ENCODE peak calls at places on chromosomes 16 and 17, in seven cellular contexts. One of them, this sample, is unnamed.
A peak's percentile ranks its signal among the peaks of the same experiment; 100 is the strongest.

GRCh38 chr17:40509626-40510327 is 8.4 kb upstream of the TNS4 start:
- DNase-seq in psoas muscle: no peak
- DNase-seq in prostate gland: no peak
- DNase-seq in heart right ventricle: no peak
- DNase-seq in A549: no peak
- DNase-seq in CD4-positive, alpha-beta T cell: no peak
- DNase-seq in dorsolateral prefrontal cortex: no peak
- DNase-seq in this sample: no peak

GRCh38 chr16:51151951-51152663 is 1.0 kb upstream of the SALL1 start:
- DNase-seq in psoas muscle: no peak
- DNase-seq in prostate gland: no peak
- DNase-seq in heart right ventricle: peak; percentile 71
- DNase-seq in A549: peak; percentile 16
- DNase-seq in CD4-positive, alpha-beta T cell: no peak
- DNase-seq in dorsolateral prefrontal cortex: peak; percentile 87
- DNase-seq in this sample: no peak

GRCh38 chr16:57083469-57083868 is 8.9 kb upstream of the CPNE2 start:
- DNase-seq in psoas muscle: no peak
- DNase-seq in prostate gland: no peak
- DNase-seq in heart right ventricle: no peak
- DNase-seq in A549: no peak
- DNase-seq in CD4-positive, alpha-beta T cell: no peak
- DNase-seq in dorsolateral prefrontal cortex: no peak
- DNase-seq in this sample: no peak

GRCh38 chr17:55609737-55610201 is 98.5 kb upstream of the SMIM36 start:
- DNase-seq in psoas muscle: no peak
- DNase-seq in prostate gland: no peak
- DNase-seq in heart right ventricle: no peak
- DNase-seq in A549: no peak
- DNase-seq in CD4-positive, alpha-beta T cell: no peak
- DNase-seq in dorsolateral prefrontal cortex: no peak
- DNase-seq in this sample: no peak

GRCh38 chr17:28041844-28042656 is 427 bp upstream of the NLK start:
- DNase-seq in psoas muscle: no peak
- DNase-seq in prostate gland: no peak
- DNase-seq in heart right ventricle: no peak
- DNase-seq in A549: no peak
- DNase-seq in CD4-positive, alpha-beta T cell: no peak
- DNase-seq in dorsolateral prefrontal cortex: no peak
- DNase-seq in this sample: no peak

GRCh38 chr16:8858994-8859912 is 9.6 kb downstream of the CARHSP1 start:
- DNase-seq in psoas muscle: peak; percentile 46
- DNase-seq in prostate gland: no peak
- DNase-seq in heart right ventricle: no peak
- DNase-seq in A549: no peak
- DNase-seq in CD4-positive, alpha-beta T cell: no peak
- DNase-seq in dorsolateral prefrontal cortex: no peak
- DNase-seq in this sample: no peak

GRCh38 chr17:28033972-28034714 is 8.3 kb upstream of the NLK start:
- DNase-seq in psoas muscle: no peak
- DNase-seq in prostate gland: no peak
- DNase-seq in heart right ventricle: peak; percentile 17
- DNase-seq in A549: peak; percentile 22
- DNase-seq in CD4-positive, alpha-beta T cell: no peak
- DNase-seq in dorsolateral prefrontal cortex: no peak
- DNase-seq in this sample: no peak

GRCh38 chr17:40295471-40296457 is 8.1 kb downstream of the CDC6 start:
- DNase-seq in psoas muscle: peak; percentile 4
- DNase-seq in prostate gland: no peak
- DNase-seq in heart right ventricle: no peak
- DNase-seq in A549: no peak
- DNase-seq in CD4-positive, alpha-beta T cell: no peak
- DNase-seq in dorsolateral prefrontal cortex: no peak
- DNase-seq in this sample: no peak

GRCh38 chr17:39639566-39640458 is 2.9 kb downstream of the STARD3 start:
- DNase-seq in psoas muscle: no peak
- DNase-seq in prostate gland: no peak
- DNase-seq in heart right ventricle: no peak
- DNase-seq in A549: no peak
- DNase-seq in CD4-positive, alpha-beta T cell: no peak
- DNase-seq in dorsolateral prefrontal cortex: no peak
- DNase-seq in this sample: no peak

GRCh38 chr17:67449065-67449464 is 72.0 kb downstream of the PITPNC1 start:
- DNase-seq in psoas muscle: no peak
- DNase-seq in prostate gland: no peak
- DNase-seq in heart right ventricle: no peak
- DNase-seq in A549: no peak
- DNase-seq in CD4-positive, alpha-beta T cell: no peak
- DNase-seq in dorsolateral prefrontal cortex: no peak
- DNase-seq in this sample: no peak

GRCh38 chr16:31487720-31488629 is 5.1 kb downstream of the SLC5A2 start:
- DNase-seq in psoas muscle: peak; percentile 64
- DNase-seq in prostate gland: peak; percentile 39
- DNase-seq in heart right ventricle: no peak
- DNase-seq in A549: peak; percentile 26
- DNase-seq in CD4-positive, alpha-beta T cell: peak; percentile 77
- DNase-seq in dorsolateral prefrontal cortex: no peak
- DNase-seq in this sample: no peak

GRCh38 chr16:87060026-87060986 is 256.9 kb downstream of the C16orf95 start:
- DNase-seq in psoas muscle: no peak
- DNase-seq in prostate gland: no peak
- DNase-seq in heart right ventricle: peak; percentile 18
- DNase-seq in A549: peak; percentile 16
- DNase-seq in CD4-positive, alpha-beta T cell: no peak
- DNase-seq in dorsolateral prefrontal cortex: no peak
- DNase-seq in this sample: no peak

GRCh38 chr17:62898239-62898864 is 67.7 kb upstream of the TANC2 start:
- DNase-seq in psoas muscle: no peak
- DNase-seq in prostate gland: no peak
- DNase-seq in heart right ventricle: peak; percentile 37
- DNase-seq in A549: no peak
- DNase-seq in CD4-positive, alpha-beta T cell: no peak
- DNase-seq in dorsolateral prefrontal cortex: no peak
- DNase-seq in this sample: no peak

GRCh38 chr16:50368410-50369132 is at the start of gene BRD7:
- DNase-seq in psoas muscle: peak; percentile 80
- DNase-seq in prostate gland: peak; percentile 38
- DNase-seq in heart right ventricle: peak; percentile 41
- DNase-seq in A549: peak; percentile 54
- DNase-seq in CD4-positive, alpha-beta T cell: peak; percentile 30
- DNase-seq in dorsolateral prefrontal cortex: no peak
- DNase-seq in this sample: no peak

GRCh38 chr16:31460582-31461002 is 1.3 kb downstream of the ARMC5 start:
- DNase-seq in psoas muscle: peak; percentile 53
- DNase-seq in prostate gland: no peak
- DNase-seq in heart right ventricle: no peak
- DNase-seq in A549: peak; percentile 67
- DNase-seq in CD4-positive, alpha-beta T cell: peak; percentile 29
- DNase-seq in dorsolateral prefrontal cortex: no peak
- DNase-seq in this sample: no peak

GRCh38 chr16:74480150-74481029 is 59.1 kb upstream of the CLEC18B start:
- DNase-seq in psoas muscle: no peak
- DNase-seq in prostate gland: peak; percentile 83
- DNase-seq in heart right ventricle: peak; percentile 35
- DNase-seq in A549: peak; percentile 89
- DNase-seq in CD4-positive, alpha-beta T cell: no peak
- DNase-seq in dorsolateral prefrontal cortex: no peak
- DNase-seq in this sample: no peak

GRCh38 chr16:3625911-3626732 is 14.7 kb upstream of the SLX4 start:
- DNase-seq in psoas muscle: no peak
- DNase-seq in prostate gland: no peak
- DNase-seq in heart right ventricle: no peak
- DNase-seq in A549: no peak
- DNase-seq in CD4-positive, alpha-beta T cell: no peak
- DNase-seq in dorsolateral prefrontal cortex: no peak
- DNase-seq in this sample: no peak

GRCh38 chr16:4558026-4558425 is 1.9 kb downstream of the C16orf96 start:
- DNase-seq in psoas muscle: no peak
- DNase-seq in prostate gland: no peak
- DNase-seq in heart right ventricle: no peak
- DNase-seq in A549: no peak
- DNase-seq in CD4-positive, alpha-beta T cell: no peak
- DNase-seq in dorsolateral prefrontal cortex: no peak
- DNase-seq in this sample: no peak

GRCh38 chr17:29590979-29591736 is 1.7 kb upstream of the GIT1 start:
- DNase-seq in psoas muscle: peak; percentile 75
- DNase-seq in prostate gland: no peak
- DNase-seq in heart right ventricle: peak; percentile 42
- DNase-seq in A549: peak; percentile 92
- DNase-seq in CD4-positive, alpha-beta T cell: no peak
- DNase-seq in dorsolateral prefrontal cortex: no peak
- DNase-seq in this sample: no peak

GRCh38 chr17:51374220-51374619 is 113.9 kb downstream of the UTP18 start:
- DNase-seq in psoas muscle: no peak
- DNase-seq in prostate gland: no peak
- DNase-seq in heart right ventricle: no peak
- DNase-seq in A549: no peak
- DNase-seq in CD4-positive, alpha-beta T cell: no peak
- DNase-seq in dorsolateral prefrontal cortex: no peak
- DNase-seq in this sample: no peak

GRCh38 chr16:27670071-27670825 is 120.3 kb downstream of the KATNIP start:
- DNase-seq in psoas muscle: no peak
- DNase-seq in prostate gland: no peak
- DNase-seq in heart right ventricle: no peak
- DNase-seq in A549: no peak
- DNase-seq in CD4-positive, alpha-beta T cell: no peak
- DNase-seq in dorsolateral prefrontal cortex: no peak
- DNase-seq in this sample: no peak

GRCh38 chr16:59690216-59690615 is 956.1 kb upstream of the GOT2 start:
- DNase-seq in psoas muscle: no peak
- DNase-seq in prostate gland: no peak
- DNase-seq in heart right ventricle: no peak
- DNase-seq in A549: no peak
- DNase-seq in CD4-positive, alpha-beta T cell: no peak
- DNase-seq in dorsolateral prefrontal cortex: no peak
- DNase-seq in this sample: no peak

GRCh38 chr16:49825006-49825405 is 30.9 kb downstream of the ZNF423 start:
- DNase-seq in psoas muscle: no peak
- DNase-seq in prostate gland: no peak
- DNase-seq in heart right ventricle: no peak
- DNase-seq in A549: no peak
- DNase-seq in CD4-positive, alpha-beta T cell: no peak
- DNase-seq in dorsolateral prefrontal cortex: no peak
- DNase-seq in this sample: no peak

GRCh38 chr17:44219126-44219635 is 294 bp downstream of the UBTF start:
- DNase-seq in psoas muscle: peak; percentile 88
- DNase-seq in prostate gland: peak; percentile 42
- DNase-seq in heart right ventricle: peak; percentile 68
- DNase-seq in A549: peak; percentile 81
- DNase-seq in CD4-positive, alpha-beta T cell: peak; percentile 51
- DNase-seq in dorsolateral prefrontal cortex: no peak
- DNase-seq in this sample: no peak

GRCh38 chr17:72126575-72127486 is 6.0 kb downstream of the SOX9 start:
- DNase-seq in psoas muscle: no peak
- DNase-seq in prostate gland: peak; percentile 49
- DNase-seq in heart right ventricle: peak; percentile 25
- DNase-seq in A549: peak; percentile 75
- DNase-seq in CD4-positive, alpha-beta T cell: no peak
- DNase-seq in dorsolateral prefrontal cortex: no peak
- DNase-seq in this sample: no peak
- TF ChIP-seq CTCF in psoas muscle: no peak
- TF ChIP-seq CTCF in prostate gland: no peak
- TF ChIP-seq CTCF in heart right ventricle: no peak
- TF ChIP-seq CTCF in A549: no peak
- TF ChIP-seq CTCF in CD4-positive, alpha-beta T cell: no peak
- TF ChIP-seq CTCF in dorsolateral prefrontal cortex: no peak
- TF ChIP-seq CTCF in this sample: no peak

GRCh38 chr17:7613769-7614421 is 802 bp downstream of the FXR2 start:
- DNase-seq in psoas muscle: no peak
- DNase-seq in prostate gland: no peak
- DNase-seq in heart right ventricle: no peak
- DNase-seq in A549: peak; percentile 54
- DNase-seq in CD4-positive, alpha-beta T cell: no peak
- DNase-seq in dorsolateral prefrontal cortex: no peak
- DNase-seq in this sample: no peak
- TF ChIP-seq CTCF in psoas muscle: no peak
- TF ChIP-seq CTCF in prostate gland: no peak
- TF ChIP-seq CTCF in heart right ventricle: no peak
- TF ChIP-seq CTCF in A549: no peak
- TF ChIP-seq CTCF in CD4-positive, alpha-beta T cell: no peak
- TF ChIP-seq CTCF in dorsolateral prefrontal cortex: no peak
- TF ChIP-seq CTCF in this sample: no peak

GRCh38 chr16:85290626-85291301 is 178.5 kb upstream of the CIBAR2 start:
- DNase-seq in psoas muscle: no peak
- DNase-seq in prostate gland: no peak
- DNase-seq in heart right ventricle: no peak
- DNase-seq in A549: no peak
- DNase-seq in CD4-positive, alpha-beta T cell: no peak
- DNase-seq in dorsolateral prefrontal cortex: no peak
- DNase-seq in this sample: no peak

GRCh38 chr16:85288341-85288868 is 176.1 kb upstream of the CIBAR2 start:
- DNase-seq in psoas muscle: no peak
- DNase-seq in prostate gland: no peak
- DNase-seq in heart right ventricle: no peak
- DNase-seq in A549: no peak
- DNase-seq in CD4-positive, alpha-beta T cell: no peak
- DNase-seq in dorsolateral prefrontal cortex: no peak
- DNase-seq in this sample: no peak

GRCh38 chr16:85291302-85292148 is 179.3 kb upstream of the CIBAR2 start:
- DNase-seq in psoas muscle: peak; percentile 70
- DNase-seq in prostate gland: no peak
- DNase-seq in heart right ventricle: peak; percentile 38
- DNase-seq in A549: no peak
- DNase-seq in CD4-positive, alpha-beta T cell: no peak
- DNase-seq in dorsolateral prefrontal cortex: peak; percentile 76
- DNase-seq in this sample: no peak

GRCh38 chr16:85288869-85289660 is 176.8 kb upstream of the CIBAR2 start:
- DNase-seq in psoas muscle: no peak
- DNase-seq in prostate gland: no peak
- DNase-seq in heart right ventricle: no peak
- DNase-seq in A549: no peak
- DNase-seq in CD4-positive, alpha-beta T cell: no peak
- DNase-seq in dorsolateral prefrontal cortex: no peak
- DNase-seq in this sample: no peak

GRCh38 chr16:85289760-85290625 is 177.7 kb upstream of the CIBAR2 start:
- DNase-seq in psoas muscle: no peak
- DNase-seq in prostate gland: no peak
- DNase-seq in heart right ventricle: no peak
- DNase-seq in A549: no peak
- DNase-seq in CD4-positive, alpha-beta T cell: no peak
- DNase-seq in dorsolateral prefrontal cortex: no peak
- DNase-seq in this sample: no peak
- TF ChIP-seq CTCF in psoas muscle: no peak
- TF ChIP-seq CTCF in prostate gland: no peak
- TF ChIP-seq CTCF in heart right ventricle: no peak
- TF ChIP-seq CTCF in A549: no peak
- TF ChIP-seq CTCF in CD4-positive, alpha-beta T cell: no peak
- TF ChIP-seq CTCF in dorsolateral prefrontal cortex: no peak
- TF ChIP-seq CTCF in this sample: no peak

DNA sequence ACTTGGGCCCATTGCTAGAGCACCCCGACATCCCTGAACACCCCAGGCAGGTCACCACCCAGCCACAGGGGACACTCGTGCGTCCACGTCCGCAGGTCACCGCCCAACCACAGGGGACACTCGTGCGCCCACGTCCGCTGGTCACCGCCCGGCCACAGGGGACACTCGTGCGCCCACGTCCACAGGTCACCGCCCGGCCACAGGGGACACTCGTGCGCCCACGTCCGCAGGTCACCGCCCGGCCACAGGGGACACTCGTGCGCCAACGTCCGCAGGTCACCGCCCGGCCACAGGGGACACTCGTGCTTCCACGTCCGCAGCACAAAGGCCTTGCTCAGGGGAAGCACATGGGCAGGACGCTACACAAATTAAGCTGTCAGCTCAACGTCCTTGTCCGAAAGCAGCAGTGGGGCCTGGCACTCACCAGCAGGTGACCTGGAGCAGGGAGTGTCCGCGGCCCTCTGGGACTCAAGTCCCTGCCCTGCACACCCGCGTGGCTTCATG is 17.7 kb downstream of the GALNS start:
- DNase-seq in psoas muscle: no peak
- DNase-seq in prostate gland: no peak
- DNase-seq in heart right ventricle: no peak
- DNase-seq in A549: peak; percentile 58
- DNase-seq in CD4-positive, alpha-beta T cell: no peak
- DNase-seq in dorsolateral prefrontal cortex: no peak
- DNase-seq in this sample: no peak
- TF ChIP-seq CTCF in psoas muscle: no peak
- TF ChIP-seq CTCF in prostate gland: no peak
- TF ChIP-seq CTCF in heart right ventricle: no peak
- TF ChIP-seq CTCF in A549: no peak
- TF ChIP-seq CTCF in CD4-positive, alpha-beta T cell: no peak
- TF ChIP-seq CTCF in dorsolateral prefrontal cortex: no peak
- TF ChIP-seq CTCF in this sample: no peak